ENCODE peak calls at places on chromosomes 4 and X, in nine cellular contexts. W is GM23248, R is neuronal stem cell, L is PC-3, D is colonic mucosa, J is IMR-90, C is mesendoderm, H is mammary epithelial cell, M is kidney. E is an unnamed sample.

GRCh38 chr4:153140294-153140693 is 63.9 kb upstream of the TRIM2 start:
- DNase-seq in W (peak; percentile 54), R (no peak), L (no peak), D (no peak), J (no peak), C (no peak), H (peak; percentile 35), M (no peak), E (peak; percentile 65)

GRCh38 chrX:52933976-52934703 is 24.2 kb downstream of the FAM156A start:
- DNase-seq in W (no peak), R (no peak), L (peak; percentile 1), D (no peak), J (no peak), C (no peak), H (no peak), M (no peak), E (peak; percentile 3)

GRCh38 chr4:48939785-48940184 is 33.2 kb upstream of the OCIAD2 start:
- DNase-seq in W (peak; percentile 83), R (no peak), L (peak; percentile 92), D (no peak), J (peak; percentile 82), C (peak; percentile 68), H (peak; percentile 91), M (no peak), E (peak; percentile 93)

GRCh38 chrX:155263854-155264628 is at the start of gene RAB39B:
- DNase-seq in W (peak; percentile 77), R (peak; percentile 33), L (peak; percentile 53), D (peak; percentile 35), J (peak; percentile 68), C (peak; percentile 87), H (peak; percentile 60), M (peak; percentile 74), E (peak; percentile 38)

GRCh38 chr4:187995322-187996207 is at the start of gene ZFP42:
- DNase-seq in W (no peak), R (no peak), L (no peak), D (peak; percentile 28), J (no peak), C (peak; percentile 95), H (no peak), M (no peak), E (no peak)

GRCh38 chrX:150366951-150367545 is 3.9 kb downstream of the MAMLD1 start:
- DNase-seq in W (peak; percentile 74), R (no peak), L (peak; percentile 39), D (no peak), J (peak; percentile 79), C (no peak), H (peak; percentile 54), M (no peak), E (peak; percentile 64)

GRCh38 chr4:20178902-20179576 is 72.7 kb upstream of the SLIT2 start:
- DNase-seq in W (no peak), R (no peak), L (no peak), D (no peak), J (no peak), C (no peak), H (no peak), M (peak; percentile 67), E (no peak)

GRCh38 chrX:30904632-30905031 is 15.6 kb upstream of the TAB3 start:
- DNase-seq in W (no peak), R (no peak), L (no peak), D (no peak), J (no peak), C (no peak), H (peak; percentile 71), M (no peak), E (no peak)

GRCh38 chrX:48703642-48704481 is 7.3 kb downstream of the SUV39H1 start:
- DNase-seq in W (peak; percentile 57), R (no peak), L (peak; percentile 90), D (peak; percentile 30), J (peak; percentile 23), C (peak; percentile 18), H (peak; percentile 94), M (no peak), E (no peak)

GRCh38 chrX:16348286-16348685 is 181.0 kb downstream of the MAGEB17 start:
- DNase-seq in W (no peak), R (no peak), L (no peak), D (no peak), J (no peak), C (no peak), H (no peak), M (no peak), E (no peak)

GRCh38 chrX:57211906-57212305 is 74.6 kb upstream of the FAAH2 start:
- DNase-seq in W (no peak), R (no peak), L (no peak), D (no peak), J (no peak), C (peak; percentile 42), H (peak; percentile 1), M (no peak), E (no peak)

GRCh38 chr4:75916091-75916661 is 13.9 kb upstream of the PPEF2 start:
- DNase-seq in W (peak; percentile 68), R (peak; percentile 21), L (peak; percentile 25), D (peak; percentile 30), J (peak; percentile 89), C (peak; percentile 18), H (peak; percentile 16), M (no peak), E (peak; percentile 37)

GRCh38 chr4:1375761-1376322 is 28.8 kb downstream of the UVSSA start:
- DNase-seq in W (no peak), R (no peak), L (no peak), D (no peak), J (no peak), C (no peak), H (no peak), M (peak; percentile 51), E (no peak)

GRCh38 chr4:149531861-149532260 is 283.8 kb downstream of the IQCM start:
- DNase-seq in W (peak; percentile 32), R (no peak), L (peak; percentile 29), D (no peak), J (peak; percentile 26), C (peak; percentile 7), H (no peak), M (no peak), E (peak; percentile 42)

GRCh38 chr4:123446791-123447474 is 50.3 kb downstream of the SPRY1 start:
- DNase-seq in W (no peak), R (no peak), L (no peak), D (no peak), J (no peak), C (peak; percentile 9), H (no peak), M (no peak), E (no peak)

GRCh38 chr4:110515676-110516075 is 39.7 kb downstream of the ENPEP start:
- DNase-seq in W (no peak), R (no peak), L (no peak), D (peak; percentile 20), J (no peak), C (no peak), H (peak; percentile 42), M (no peak), E (no peak)
- H3K4me3 ChIP-seq in W (no peak overlapping the region), R (no peak overlapping the region), L (peak overlapping the region; percentile 76), D (peak overlapping the region; percentile 32), J (no peak overlapping the region), C (no peak overlapping the region), H (peak overlapping the region; percentile 60), M (peak overlapping the region; percentile 58), E (no peak overlapping the region)

GRCh38 chr4:158299459-158300007 is 89.2 kb downstream of the TMEM144 start:
- DNase-seq in W (no peak), R (no peak), L (no peak), D (no peak), J (no peak), C (no peak), H (no peak), M (no peak), E (no peak)

GRCh38 chr4:158295053-158295452 is 84.8 kb downstream of the TMEM144 start:
- DNase-seq in W (no peak), R (no peak), L (no peak), D (no peak), J (no peak), C (no peak), H (no peak), M (no peak), E (no peak)

GRCh38 chr4:158300012-158300411 is 89.7 kb downstream of the TMEM144 start:
- DNase-seq in W (no peak), R (no peak), L (no peak), D (no peak), J (no peak), C (no peak), H (no peak), M (no peak), E (no peak)

GRCh38 chr4:158302076-158302866 is 92.0 kb downstream of the TMEM144 start:
- DNase-seq in W (peak; percentile 82), R (no peak), L (peak; percentile 74), D (no peak), J (peak; percentile 80), C (peak; percentile 28), H (peak; percentile 76), M (no peak), E (peak; percentile 85)

DNA sequence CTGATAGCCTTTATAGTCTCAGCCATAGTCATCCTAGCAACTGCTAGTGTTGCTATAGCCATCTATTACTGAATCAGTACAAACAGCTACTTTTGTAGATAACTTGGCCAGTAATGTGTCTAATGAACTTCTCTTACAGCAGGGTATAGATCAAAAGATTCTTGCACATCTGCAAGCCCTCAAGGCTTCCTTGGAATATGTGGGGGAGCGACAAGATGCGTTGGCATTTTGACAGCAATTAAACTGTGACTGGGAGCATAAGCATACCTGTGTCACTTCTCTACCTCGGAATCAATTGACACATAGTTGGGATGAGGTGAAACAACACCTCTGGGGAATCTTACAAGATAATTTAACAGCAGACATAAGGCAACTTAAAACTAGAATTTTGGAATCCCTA is 87.6 kb downstream of the TMEM144 start:
- DNase-seq in W (no peak), R (no peak), L (no peak), D (no peak), J (no peak), C (no peak), H (no peak), M (no peak), E (no peak)
- H3K9ac ChIP-seq in W (no peak overlapping the region), R (no peak overlapping the region), L (no peak overlapping the region), D (no peak overlapping the region), J (no peak overlapping the region), C (no peak overlapping the region), H (no peak overlapping the region), M (no peak overlapping the region), E (no peak overlapping the region)

GRCh38 chr4:156788782-156789181 is 182.8 kb downstream of the PDGFC start:
- DNase-seq in W (no peak), R (no peak), L (peak; percentile 65), D (no peak), J (no peak), C (no peak), H (no peak), M (no peak), E (no peak)
- H3K4me1 ChIP-seq in W (peaks cover 19% of the 10 kb centered on the region), R (no peaks in the 10 kb centered on the region), L (peaks cover 59% of the 10 kb centered on the region), D (no peaks in the 10 kb centered on the region), J (peaks cover 3% of the 10 kb centered on the region), C (no peaks in the 10 kb centered on the region), H (peaks cover 28% of the 10 kb centered on the region), M (no peaks in the 10 kb centered on the region), E (peaks cover 24% of the 10 kb centered on the region)

DNA sequence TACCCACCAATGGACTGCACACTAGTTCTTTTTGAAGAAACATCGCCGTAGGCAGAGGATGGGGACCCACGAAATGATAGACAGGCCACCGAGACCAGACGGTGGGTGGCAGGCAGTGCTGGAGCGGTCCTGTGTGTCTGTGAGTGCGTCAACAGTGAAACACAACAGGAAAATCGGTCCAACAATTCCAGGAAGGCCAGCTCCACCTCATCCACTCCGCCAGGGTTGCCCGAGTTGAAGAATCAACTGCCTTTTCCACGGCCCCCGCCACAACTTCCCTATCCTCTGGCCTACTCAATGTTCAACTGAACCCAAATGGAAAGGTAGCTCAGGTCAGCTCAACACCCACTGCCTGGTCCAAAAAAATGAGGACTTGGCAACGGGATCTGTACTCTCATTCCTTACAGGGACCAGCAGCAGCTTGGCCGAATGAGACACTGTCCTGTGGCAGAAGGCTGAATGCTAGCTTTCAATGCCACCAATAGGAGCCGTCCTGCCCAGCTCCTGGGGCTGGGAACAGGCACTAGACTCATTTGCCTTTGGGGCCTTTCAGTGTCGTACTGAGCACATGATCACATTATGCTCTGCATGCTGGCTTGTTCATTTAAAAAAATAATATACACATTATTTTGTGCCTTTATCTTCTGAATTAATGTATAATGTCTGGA is 43.5 kb downstream of the MID1 start:
- DNase-seq in W (no peak), R (no peak), L (no peak), D (no peak), J (no peak), C (no peak), H (no peak), M (no peak), E (no peak)
- H3K4me3 ChIP-seq in W (no peak overlapping the region), R (no peak overlapping the region), L (no peak overlapping the region), D (no peak overlapping the region), J (no peak overlapping the region), C (no peak overlapping the region), H (no peak overlapping the region), M (peak overlapping the region; percentile 32), E (no peak overlapping the region)

E was measured in astrocyte.